ENCODE peak calls at places on chromosomes 7 and 10, in five cellular contexts. Z is stimulated activated CD4-positive, alpha-beta T cell treated with anti-CD3 and anti-CD28 coated beads, Interleukin-4, amount 100 ng/mL, for 1 hour; B is lung; L is HEK293T; D is frontal cortex. E is an unnamed sample.

GRCh38 chr10:30057421-30057841 is 2.0 kb downstream of the JCAD start:
- DNase-seq in L (no peak), Z (no peak), B (no peak), D (no peak), E (no peak)

GRCh38 chr10:45198596-45199379 is 116.6 kb downstream of the OR13A1 start:
- DNase-seq in D (no peak), Z (no peak), L (no peak), B (no peak), E (no peak)

GRCh38 chr10:125208854-125209545 is 48.6 kb upstream of the CTBP2 start:
- DNase-seq in Z (no peak), D (no peak), L (no peak), B (no peak), E (no peak)

GRCh38 chr10:91691255-91691654 is 58.4 kb upstream of the PPP1R3C start:
- DNase-seq in Z (no peak), D (no peak), B (no peak), L (no peak), E (no peak)

GRCh38 chr10:72425133-72425532 is 70.4 kb upstream of the DNAJB12 start:
- DNase-seq in B (no peak), D (peak), Z (no peak), L (no peak), E (no peak)

GRCh38 chr10:126001579-126001978 is 105.2 kb downstream of the FANK1 start:
- DNase-seq in L (no peak), D (no peak), Z (no peak), B (no peak), E (peak)

GRCh38 chr10:127039435-127039834 is 134.2 kb downstream of the DOCK1 start:
- DNase-seq in L (no peak), Z (no peak), B (no peak), D (no peak), E (no peak)

GRCh38 chr7:72805526-72806494 is 22.2 kb downstream of the TYW1B start:
- DNase-seq in D (no peak), Z (no peak), L (no peak), B (no peak), E (no peak)

GRCh38 chr7:91082038-91082437 is 182.2 kb upstream of the FZD1 start:
- DNase-seq in Z (no peak), L (no peak), D (no peak), B (no peak), E (no peak)

GRCh38 chr10:66405566-66405965 is 520.3 kb upstream of the LRRTM3 start:
- DNase-seq in B (no peak), D (no peak), L (no peak), Z (no peak), E (no peak)

GRCh38 chr10:101091546-101092290 is 29.9 kb downstream of the KAZALD1 start:
- DNase-seq in L (no peak), D (no peak), Z (no peak), B (no peak), E (peak)

GRCh38 chr10:1434912-1435692 is 302.2 kb downstream of the ADARB2 start:
- DNase-seq in B (no peak), D (no peak), Z (no peak), L (no peak), E (no peak)

GRCh38 chr10:27158421-27158820 is 3.3 kb downstream of the MASTL start:
- DNase-seq in D (no peak), Z (no peak), B (no peak), L (no peak), E (no peak)

GRCh38 chr10:84423729-84424128 is 95.3 kb downstream of the CCSER2 start:
- DNase-seq in D (no peak), Z (no peak), B (no peak), L (no peak), E (no peak)

GRCh38 chr7:35399216-35399615 is 145.3 kb upstream of the TBX20 start:
- DNase-seq in D (no peak), Z (no peak), B (no peak), L (no peak), E (no peak)

GRCh38 chr7:148060724-148061123 is 529.8 kb upstream of the C7orf33 start:
- DNase-seq in L (no peak), Z (no peak), B (no peak), D (no peak), E (no peak)

GRCh38 chr7:31958216-31958615 is 112.0 kb downstream of the PDE1C start:
- DNase-seq in L (no peak), D (no peak), B (no peak), Z (no peak), E (no peak)

GRCh38 chr7:140924019-140924820 is 509 bp downstream of the BRAF start:
- DNase-seq in L (peak), B (peak), Z (peak), D (peak), E (peak)

GRCh38 chr10:104350146-104350635 is 3.4 kb upstream of the CFAP58 start:
- DNase-seq in D (peak), Z (no peak), B (no peak), L (peak), E (no peak)

GRCh38 chr10:111297351-111297848 is 220.6 kb downstream of the ADRA2A start:
- DNase-seq in L (no peak), Z (no peak), D (no peak), B (no peak), E (no peak)

GRCh38 chr7:3271298-3271697 is 29.8 kb upstream of the SDK1 start:
- DNase-seq in D (no peak), Z (no peak), L (no peak), B (no peak), E (no peak)

GRCh38 chr7:105839271-105839670 is 37.1 kb downstream of the ATXN7L1 start:
- DNase-seq in D (no peak), Z (no peak), B (no peak), L (no peak), E (no peak)

GRCh38 chr10:85602713-85603112 is 763.9 kb downstream of the GRID1 start:
- DNase-seq in B (no peak), L (no peak), Z (no peak), D (no peak), E (no peak)

GRCh38 chr10:28463676-28464395 is 69.1 kb upstream of the WAC start:
- DNase-seq in L (no peak), D (no peak), B (peak), Z (no peak), E (no peak)

GRCh38 chr7:130409067-130409721 is 28.9 kb downstream of the CPA1 start:
- DNase-seq in B (no peak), L (no peak), Z (no peak), D (no peak), E (no peak)

GRCh38 chr10:124266468-124267230 is 152.1 kb downstream of the OAT start:
- DNase-seq in Z (no peak), L (no peak), D (no peak), B (no peak), E (no peak)

GRCh38 chr10:128130051-128130450 is 3.8 kb upstream of the MKI67 start:
- DNase-seq in D (no peak), Z (no peak), B (no peak), L (no peak), E (no peak)

GRCh38 chr7:47228386-47229014 is 353.4 kb downstream of the TNS3 start:
- DNase-seq in L (peak), Z (no peak), D (no peak), B (no peak), E (peak)

GRCh38 chr7:132255898-132256297 is 320.4 kb downstream of the PLXNA4 start:
- DNase-seq in D (no peak), Z (no peak), L (no peak), B (peak), E (peak)

GRCh38 chr7:10022957-10023356 is 950.7 kb upstream of the PHF14 start:
- DNase-seq in B (no peak), D (peak), L (peak), Z (no peak), E (peak)

GRCh38 chr10:26486985-26487850 is 49.1 kb downstream of the APBB1IP start:
- DNase-seq in Z (peak), L (no peak), D (no peak), B (no peak), E (no peak)

GRCh38 chr7:234712-235553 is 42.6 kb downstream of the FAM20C start:
- DNase-seq in L (no peak), Z (no peak), D (no peak), B (no peak), E (no peak)

GRCh38 chr7:22853674-22854157 is 31.1 kb upstream of the TOMM7 start:
- DNase-seq in B (no peak), Z (no peak), L (no peak), D (no peak), E (no peak)

GRCh38 chr7:6436385-6436685 is 11.4 kb downstream of the DAGLB start:
- DNase-seq in B (no peak), D (no peak), L (no peak), Z (peak), E (no peak)

GRCh38 chr7:96179863-96180262 is 142.0 kb downstream of the SLC25A13 start:
- DNase-seq in B (no peak), L (no peak), D (no peak), Z (no peak), E (no peak)

GRCh38 chr7:69849268-69849667 is 251.0 kb downstream of the AUTS2 start:
- DNase-seq in B (no peak), L (no peak), D (no peak), Z (no peak), E (no peak)

GRCh38 chr10:74011016-74011415 is 13.1 kb downstream of the VCL start:
- DNase-seq in D (no peak), Z (no peak), B (no peak), L (no peak), E (no peak)

E was measured in BE2C.